ENCODE peak calls at places on chromosomes 11 and 22, in five cellular contexts. E, M, D, L and A are unnamed samples.

GRCh38 chr22:49623715-49624114 is 204.0 kb downstream of the BRD1 start:
- DNase-seq in E (no peak), L (peak), M (no peak), D (no peak), A (no peak)

GRCh38 chr11:76579047-76579751 is 91.3 kb downstream of the LRRC32 start:
- DNase-seq in D (no peak), E (peak), L (peak), M (no peak), A (no peak)

GRCh38 chr11:124094731-124095130 is 20.5 kb upstream of the VWA5A start:
- DNase-seq in M (no peak), E (no peak), L (no peak), D (no peak), A (no peak)

GRCh38 chr22:50058338-50059184 is 463 bp upstream of the TTLL8 start:
- DNase-seq in D (no peak), L (no peak), M (no peak), E (no peak), A (no peak)

GRCh38 chr11:46381836-46382643 is 571 bp downstream of the MDK start:
- DNase-seq in E (no peak), D (no peak), L (no peak), M (no peak), A (no peak)

GRCh38 chr22:31361743-31362142 is 15.6 kb upstream of the PATZ1 start:
- DNase-seq in D (no peak), M (no peak), L (no peak), E (no peak), A (no peak)

GRCh38 chr11:1503708-1504104 is 17.1 kb upstream of the MOB2 start:
- DNase-seq in L (peak), D (no peak), E (peak), M (no peak), A (no peak)

GRCh38 chr11:80414766-80415165 is 973.9 kb upstream of the TENM4 start:
- DNase-seq in M (no peak), E (no peak), D (no peak), L (no peak), A (peak)

DNA sequence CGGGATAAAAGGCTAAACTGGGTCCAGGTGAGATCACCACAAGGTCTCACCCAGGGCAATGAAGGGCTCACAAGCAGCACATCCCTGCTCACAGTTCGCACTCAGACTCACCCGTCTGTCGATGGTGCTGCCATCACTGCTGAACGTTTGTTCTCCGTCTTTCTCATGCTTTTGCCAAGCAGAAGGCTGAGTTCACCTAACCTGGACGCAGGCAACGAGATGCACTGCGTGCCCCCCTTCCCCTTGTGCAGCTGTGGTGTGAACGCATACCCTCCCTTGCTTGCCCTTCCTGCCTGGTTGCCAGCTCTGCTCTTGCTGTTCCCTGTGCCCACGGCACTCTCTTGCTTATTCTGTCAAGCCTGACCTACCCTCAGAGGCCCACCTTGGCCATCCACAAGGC is 18.0 kb downstream of the KCTD21 start:
- DNase-seq in E (no peak), L (no peak), D (no peak), M (no peak), A (no peak)
- H3K27ac ChIP-seq in E (peak), L (peak), D (no peak), M (peak), A (no peak)

GRCh38 chr22:29136715-29137700 is 64.2 kb downstream of the KREMEN1 start:
- DNase-seq in M (no peak), E (peak), D (no peak), L (peak), A (no peak)

GRCh38 chr22:29141078-29141688 is 64.5 kb upstream of the EMID1 start:
- DNase-seq in L (no peak), D (no peak), E (peak), M (no peak), A (no peak)

GRCh38 chr22:29138556-29138955 is 65.7 kb downstream of the KREMEN1 start:
- DNase-seq in D (no peak), M (no peak), L (no peak), E (peak), A (no peak)

GRCh38 chr22:29142116-29142515 is 63.6 kb upstream of the EMID1 start:
- DNase-seq in M (no peak), E (peak), L (no peak), D (no peak), A (no peak)

GRCh38 chr22:29139965-29140782 is 65.5 kb upstream of the EMID1 start:
- DNase-seq in L (no peak), E (peak), M (no peak), D (no peak), A (no peak)
- H3K27ac ChIP-seq in L (peak), E (no peak), M (no peak), D (no peak), A (no peak)

GRCh38 chr11:60951909-60952741 is at the start of gene SLC15A3:
- DNase-seq in M (no peak), D (no peak), E (peak), L (peak), A (no peak)
- H3K27ac ChIP-seq in M (peak), D (no peak), E (peak), L (peak), A (no peak)

GRCh38 chr11:112831969-112832368 is 129.3 kb upstream of the NCAM1 start:
- DNase-seq in L (no peak), D (no peak), E (no peak), M (no peak), A (peak)
- H3K27ac ChIP-seq in L (no peak), D (no peak), E (no peak), M (no peak), A (peak)

GRCh38 chr11:72411623-72412532 is 22.5 kb downstream of the CLPB start:
- DNase-seq in M (no peak), D (no peak), L (no peak), E (peak), A (no peak)
- H3K27ac ChIP-seq in M (no peak), D (no peak), L (no peak), E (peak), A (no peak)

DNA sequence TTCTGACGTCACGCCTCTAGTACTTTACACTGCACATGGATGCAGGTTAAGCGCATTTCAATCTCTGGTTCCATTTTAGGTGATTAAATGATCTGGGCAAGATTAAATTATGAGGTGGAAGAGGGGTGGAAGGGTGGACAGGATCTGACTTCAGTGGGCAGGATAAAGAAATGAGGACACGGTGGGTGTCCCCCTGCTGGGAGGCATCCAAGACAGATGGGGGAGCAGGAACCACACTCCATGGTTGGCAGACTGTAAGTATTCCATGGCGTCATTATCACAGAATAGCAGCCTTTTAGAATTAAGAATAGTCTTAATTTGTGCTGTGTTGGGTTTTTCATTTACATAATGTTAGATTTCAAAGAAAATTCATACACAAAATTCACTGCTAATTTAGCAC is 7.6 kb upstream of the SORL1 start:
- DNase-seq in D (no peak), E (no peak), M (no peak), L (no peak), A (no peak)
- H3K27ac ChIP-seq in D (no peak), E (no peak), M (no peak), L (no peak), A (no peak)